ENCODE peak calls at places on chromosomes 11 and 22, in nine cellular contexts. A is lower lobe of right lung; P is A549; H is PC-3; L is colonic mucosa; B is CD4-positive, alpha-beta memory T cell; R is K562; N is thoracic aorta; Y is stomach. V is an unnamed sample.
A peak's percentile ranks its signal among the peaks of the same experiment; 100 is the strongest.

GRCh38 chr22:41334951-41335635 is 33.8 kb downstream of the ZC3H7B start:
- DNase-seq in Y (no peak), R (no peak), A (no peak), H (no peak), P (no peak), L (no peak), B (no peak), N (no peak), V (no peak)

GRCh38 chr22:21790359-21790758 is 54.8 kb upstream of the YPEL1 start:
- DNase-seq in R (no peak), L (no peak), P (no peak), B (no peak), N (no peak), Y (no peak), A (no peak), H (no peak), V (no peak)

GRCh38 chr22:34972498-34972897 is 93.5 kb upstream of the ISX start:
- DNase-seq in P (no peak), A (no peak), L (no peak), B (no peak), Y (no peak), R (no peak), H (no peak), N (no peak), V (no peak)

GRCh38 chr22:30027169-30027568 is 53.1 kb upstream of the HORMAD2 start:
- DNase-seq in R (no peak), A (peak; percentile 49), Y (peak; percentile 64), L (peak; percentile 82), P (peak; percentile 10), H (peak; percentile 62), B (no peak), N (no peak), V (no peak)

GRCh38 chr22:20566420-20567260 is 59.2 kb downstream of the MED15 start:
- DNase-seq in L (no peak), N (no peak), R (no peak), A (no peak), Y (peak; percentile 47), P (peak; percentile 41), H (peak; percentile 87), B (peak; percentile 87), V (peak; percentile 60)

GRCh38 chr11:57502870-57503269 is 12.6 kb downstream of the SLC43A1 start:
- DNase-seq in P (no peak), L (no peak), Y (no peak), R (no peak), N (no peak), A (no peak), B (no peak), H (no peak), V (no peak)

GRCh38 chr11:128509990-128510389 is 77.4 kb downstream of the ETS1 start:
- DNase-seq in N (no peak), L (no peak), P (peak; percentile 42), R (no peak), B (no peak), H (peak; percentile 76), Y (no peak), A (no peak), V (no peak)

GRCh38 chr11:66316849-66317251 is at the start of gene CD248:
- DNase-seq in L (peak; percentile 47), H (no peak), Y (no peak), A (no peak), R (no peak), N (no peak), B (no peak), P (no peak), V (peak; percentile 86)

GRCh38 chr11:34650528-34650927 is 29.6 kb downstream of the EHF start:
- DNase-seq in H (no peak), N (no peak), A (no peak), Y (no peak), L (no peak), P (no peak), R (no peak), B (peak; percentile 89), V (no peak)

GRCh38 chr11:118929496-118930151 is 3.9 kb upstream of the BCL9L start:
- DNase-seq in Y (peak; percentile 93), A (peak; percentile 89), R (peak; percentile 58), H (peak; percentile 88), B (peak; percentile 84), N (peak; percentile 75), L (peak; percentile 94), P (peak; percentile 92), V (peak; percentile 94)

GRCh38 chr11:118930152-118930712 is 4.5 kb upstream of the BCL9L start:
- DNase-seq in Y (peak; percentile 95), B (peak; percentile 85), P (peak; percentile 81), N (no peak), A (peak; percentile 88), H (peak; percentile 100), L (peak; percentile 98), R (peak; percentile 86), V (peak; percentile 92)

GRCh38 chr11:118928108-118928869 is 2.6 kb upstream of the BCL9L start:
- DNase-seq in A (peak; percentile 91), L (peak; percentile 97), P (peak; percentile 93), N (peak; percentile 77), Y (peak; percentile 94), R (peak; percentile 94), H (peak; percentile 98), B (peak; percentile 98), V (peak; percentile 95)

GRCh38 chr11:118928870-118929495 is 3.3 kb upstream of the BCL9L start:
- DNase-seq in R (peak; percentile 59), Y (no peak), N (no peak), P (peak; percentile 64), H (peak; percentile 71), B (no peak), A (peak; percentile 65), L (peak; percentile 65), V (peak; percentile 78)

DNA sequence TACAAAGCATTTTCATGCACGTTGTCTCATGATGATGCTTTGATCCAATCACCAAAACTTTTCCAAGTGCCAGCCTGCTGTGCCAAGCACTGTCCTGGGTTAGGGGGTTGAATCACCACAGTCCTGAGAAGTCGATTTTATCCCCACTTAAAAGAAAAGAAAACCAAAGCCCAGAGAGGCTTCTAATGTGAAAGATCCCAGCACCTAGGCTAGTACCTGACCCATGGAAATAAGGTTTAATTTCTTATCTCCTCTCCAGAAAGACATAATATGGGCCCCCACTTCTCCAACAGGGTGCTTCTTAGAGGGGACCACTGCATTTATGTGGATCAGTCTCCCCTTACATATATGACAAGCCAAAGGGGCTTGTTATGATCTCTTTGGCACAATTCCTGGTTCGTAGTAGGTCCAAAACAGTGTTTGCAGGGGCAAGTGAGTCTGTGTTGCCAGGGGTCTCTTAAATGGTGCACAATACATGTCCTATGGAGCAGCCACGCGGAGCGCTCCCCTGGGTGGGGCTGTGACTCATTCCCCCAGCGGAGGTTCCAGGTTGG is 1.9 kb upstream of the BCL9L start:
- DNase-seq in A (no peak), B (no peak), L (no peak), Y (no peak), H (peak; percentile 38), P (no peak), N (no peak), R (no peak), V (no peak)
- H3K4me1 ChIP-seq in A (peaks cover 57% of the 10 kb centered on the region), B (peaks cover 43% of the 10 kb centered on the region), L (peaks cover 14% of the 10 kb centered on the region), Y (peaks cover 67% of the 10 kb centered on the region), H (peaks cover 42% of the 10 kb centered on the region), P (peaks cover 23% of the 10 kb centered on the region), N (peaks cover 46% of the 10 kb centered on the region), R (peaks cover 23% of the 10 kb centered on the region), V (peaks cover 2% of the 10 kb centered on the region)

DNA sequence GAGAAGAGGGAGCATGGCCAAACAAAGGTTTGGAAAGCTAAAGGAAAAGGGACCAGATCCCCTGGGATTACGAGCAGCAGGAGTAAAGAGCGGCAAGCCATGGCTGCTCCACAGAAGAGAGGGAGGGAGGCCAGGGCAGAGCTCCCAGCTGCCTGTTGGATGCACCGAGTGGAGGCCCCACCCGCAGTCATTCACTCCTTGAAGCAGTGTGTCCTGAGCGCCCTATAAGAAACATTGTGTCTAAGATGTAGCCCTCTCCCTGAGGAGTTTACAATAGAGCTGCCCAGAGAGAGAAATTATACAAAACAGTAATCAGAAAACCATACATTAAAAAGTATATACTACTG is 54.7 kb upstream of the CSNK2A3 start:
- DNase-seq in R (no peak), Y (no peak), L (no peak), A (no peak), P (no peak), N (no peak), H (no peak), B (no peak), V (peak; percentile 79)
- H3K4me1 ChIP-seq in R (no peaks in the 10 kb centered on the region), Y (peaks cover 42% of the 10 kb centered on the region), L (no peaks in the 10 kb centered on the region), A (peaks cover 63% of the 10 kb centered on the region), P (peaks cover 8% of the 10 kb centered on the region), N (peaks cover 50% of the 10 kb centered on the region), H (peaks cover 6% of the 10 kb centered on the region), B (no peaks in the 10 kb centered on the region), V (peaks cover 25% of the 10 kb centered on the region)

GRCh38 chr11:70095541-70096252 is 17.6 kb downstream of the ANO1 start:
- DNase-seq in Y (no peak), P (no peak), R (no peak), N (no peak), B (no peak), H (peak; percentile 54), A (no peak), L (no peak), V (no peak)
- H3K4me1 ChIP-seq in Y (no peaks in the 10 kb centered on the region), P (no peaks in the 10 kb centered on the region), R (no peaks in the 10 kb centered on the region), N (peaks cover 74% of the 10 kb centered on the region), B (no peaks in the 10 kb centered on the region), H (peaks cover 5% of the 10 kb centered on the region), A (no peaks in the 10 kb centered on the region), L (no peaks in the 10 kb centered on the region), V (no peaks in the 10 kb centered on the region)

GRCh38 chr22:36430863-36431262 is 43.1 kb upstream of the MYH9 start:
- DNase-seq in R (peak; percentile 31), N (no peak), P (peak; percentile 53), B (no peak), A (no peak), L (no peak), Y (no peak), H (peak; percentile 22), V (no peak)
- H3K4me1 ChIP-seq in R (peaks cover 17% of the 10 kb centered on the region), N (peaks cover 7% of the 10 kb centered on the region), P (peaks cover 58% of the 10 kb centered on the region), B (peaks cover 17% of the 10 kb centered on the region), A (peaks cover 39% of the 10 kb centered on the region), L (peaks cover 14% of the 10 kb centered on the region), Y (peaks cover 47% of the 10 kb centered on the region), H (peaks cover 3% of the 10 kb centered on the region), V (no peaks in the 10 kb centered on the region)

V was measured in right cardiac atrium.